ENCODE peak calls at places on chromosomes 13 and 19, in eight cellular contexts. One of them, this sample, is unnamed.
A peak's percentile ranks its signal among the peaks of the same experiment; 100 is the strongest.

GRCh38 chr13:44218501-44219240 is 155.0 kb upstream of the SERP2 start:
- DNase-seq in memory B cell: no peak
- DNase-seq in thoracic aorta: peak; percentile 25
- DNase-seq in stimulated activated CD4-positive, alpha-beta T cell treated with anti-CD3 and anti-CD28 coated beads, Interleukin-15, amount 100 ng/mL, for 1 hour: no peak
- DNase-seq in left cardiac atrium: peak; percentile 79
- DNase-seq in astrocyte of the hippocampus: peak; percentile 50
- DNase-seq in tibial nerve: peak; percentile 72
- DNase-seq in NCI-H2107: peak; percentile 66
- DNase-seq in this sample: no peak

GRCh38 chr19:45406957-45407375 is 522 bp downstream of the POLR1G start:
- DNase-seq in tibial nerve: no peak
- DNase-seq in astrocyte of the hippocampus: no peak
- DNase-seq in NCI-H2107: no peak
- DNase-seq in memory B cell: no peak
- DNase-seq in stimulated activated CD4-positive, alpha-beta T cell treated with anti-CD3 and anti-CD28 coated beads, Interleukin-15, amount 100 ng/mL, for 1 hour: no peak
- DNase-seq in thoracic aorta: no peak
- DNase-seq in left cardiac atrium: no peak
- DNase-seq in this sample: no peak

GRCh38 chr19:575527-576506 is 3.4 kb downstream of the BSG start:
- DNase-seq in thoracic aorta: no peak
- DNase-seq in tibial nerve: no peak
- DNase-seq in memory B cell: no peak
- DNase-seq in stimulated activated CD4-positive, alpha-beta T cell treated with anti-CD3 and anti-CD28 coated beads, Interleukin-15, amount 100 ng/mL, for 1 hour: no peak
- DNase-seq in astrocyte of the hippocampus: peak; percentile 73
- DNase-seq in left cardiac atrium: peak; percentile 80
- DNase-seq in NCI-H2107: no peak
- DNase-seq in this sample: no peak

GRCh38 chr13:42101821-42102580 is 53.6 kb downstream of the DGKH start:
- DNase-seq in stimulated activated CD4-positive, alpha-beta T cell treated with anti-CD3 and anti-CD28 coated beads, Interleukin-15, amount 100 ng/mL, for 1 hour: no peak
- DNase-seq in thoracic aorta: no peak
- DNase-seq in tibial nerve: no peak
- DNase-seq in memory B cell: no peak
- DNase-seq in NCI-H2107: no peak
- DNase-seq in astrocyte of the hippocampus: no peak
- DNase-seq in left cardiac atrium: no peak
- DNase-seq in this sample: no peak

GRCh38 chr13:76828316-76828741 is 57.9 kb downstream of the KCTD12 start:
- DNase-seq in thoracic aorta: no peak
- DNase-seq in memory B cell: no peak
- DNase-seq in tibial nerve: no peak
- DNase-seq in stimulated activated CD4-positive, alpha-beta T cell treated with anti-CD3 and anti-CD28 coated beads, Interleukin-15, amount 100 ng/mL, for 1 hour: no peak
- DNase-seq in NCI-H2107: no peak
- DNase-seq in astrocyte of the hippocampus: no peak
- DNase-seq in left cardiac atrium: no peak
- DNase-seq in this sample: no peak

GRCh38 chr19:21586341-21587116 is 81.1 kb downstream of the ZNF429 start:
- DNase-seq in tibial nerve: no peak
- DNase-seq in memory B cell: no peak
- DNase-seq in stimulated activated CD4-positive, alpha-beta T cell treated with anti-CD3 and anti-CD28 coated beads, Interleukin-15, amount 100 ng/mL, for 1 hour: peak; percentile 22
- DNase-seq in NCI-H2107: no peak
- DNase-seq in astrocyte of the hippocampus: peak; percentile 34
- DNase-seq in left cardiac atrium: no peak
- DNase-seq in thoracic aorta: no peak
- DNase-seq in this sample: no peak

GRCh38 chr13:103386341-103386740 is 320.1 kb upstream of the SLC10A2 start:
- DNase-seq in thoracic aorta: no peak
- DNase-seq in left cardiac atrium: peak; percentile 19
- DNase-seq in stimulated activated CD4-positive, alpha-beta T cell treated with anti-CD3 and anti-CD28 coated beads, Interleukin-15, amount 100 ng/mL, for 1 hour: no peak
- DNase-seq in NCI-H2107: no peak
- DNase-seq in astrocyte of the hippocampus: peak; percentile 85
- DNase-seq in tibial nerve: no peak
- DNase-seq in memory B cell: no peak
- DNase-seq in this sample: no peak

GRCh38 chr13:84574851-84575250 is 692.6 kb upstream of the SLITRK1 start:
- DNase-seq in stimulated activated CD4-positive, alpha-beta T cell treated with anti-CD3 and anti-CD28 coated beads, Interleukin-15, amount 100 ng/mL, for 1 hour: no peak
- DNase-seq in thoracic aorta: no peak
- DNase-seq in NCI-H2107: no peak
- DNase-seq in memory B cell: no peak
- DNase-seq in left cardiac atrium: no peak
- DNase-seq in astrocyte of the hippocampus: peak; percentile 51
- DNase-seq in tibial nerve: no peak
- DNase-seq in this sample: no peak

GRCh38 chr13:113029487-113030258 is 60.7 kb downstream of the MCF2L start:
- DNase-seq in astrocyte of the hippocampus: peak; percentile 57
- DNase-seq in stimulated activated CD4-positive, alpha-beta T cell treated with anti-CD3 and anti-CD28 coated beads, Interleukin-15, amount 100 ng/mL, for 1 hour: peak; percentile 46
- DNase-seq in thoracic aorta: no peak
- DNase-seq in tibial nerve: no peak
- DNase-seq in NCI-H2107: no peak
- DNase-seq in memory B cell: no peak
- DNase-seq in left cardiac atrium: no peak
- DNase-seq in this sample: no peak

GRCh38 chr19:16088985-16089846 is 12.9 kb downstream of the TPM4 start:
- DNase-seq in NCI-H2107: no peak
- DNase-seq in tibial nerve: no peak
- DNase-seq in astrocyte of the hippocampus: no peak
- DNase-seq in left cardiac atrium: no peak
- DNase-seq in thoracic aorta: no peak
- DNase-seq in memory B cell: no peak
- DNase-seq in stimulated activated CD4-positive, alpha-beta T cell treated with anti-CD3 and anti-CD28 coated beads, Interleukin-15, amount 100 ng/mL, for 1 hour: no peak
- DNase-seq in this sample: no peak

GRCh38 chr13:99655351-99656091 is 154.2 kb downstream of the TM9SF2 start:
- DNase-seq in NCI-H2107: no peak
- DNase-seq in stimulated activated CD4-positive, alpha-beta T cell treated with anti-CD3 and anti-CD28 coated beads, Interleukin-15, amount 100 ng/mL, for 1 hour: no peak
- DNase-seq in tibial nerve: no peak
- DNase-seq in astrocyte of the hippocampus: peak; percentile 80
- DNase-seq in memory B cell: no peak
- DNase-seq in thoracic aorta: no peak
- DNase-seq in left cardiac atrium: no peak
- DNase-seq in this sample: no peak

GRCh38 chr19:53898680-53899341 is 10.3 kb upstream of the CACNG7 start:
- DNase-seq in thoracic aorta: no peak
- DNase-seq in memory B cell: no peak
- DNase-seq in NCI-H2107: no peak
- DNase-seq in stimulated activated CD4-positive, alpha-beta T cell treated with anti-CD3 and anti-CD28 coated beads, Interleukin-15, amount 100 ng/mL, for 1 hour: no peak
- DNase-seq in tibial nerve: no peak
- DNase-seq in left cardiac atrium: no peak
- DNase-seq in astrocyte of the hippocampus: no peak
- DNase-seq in this sample: no peak

GRCh38 chr13:43033038-43033437 is 9.7 kb downstream of the DNAJC15 start:
- DNase-seq in tibial nerve: no peak
- DNase-seq in thoracic aorta: no peak
- DNase-seq in left cardiac atrium: no peak
- DNase-seq in stimulated activated CD4-positive, alpha-beta T cell treated with anti-CD3 and anti-CD28 coated beads, Interleukin-15, amount 100 ng/mL, for 1 hour: no peak
- DNase-seq in NCI-H2107: no peak
- DNase-seq in memory B cell: no peak
- DNase-seq in astrocyte of the hippocampus: no peak
- DNase-seq in this sample: no peak

GRCh38 chr13:36101157-36101556 is 30.0 kb downstream of the DCLK1 start:
- DNase-seq in stimulated activated CD4-positive, alpha-beta T cell treated with anti-CD3 and anti-CD28 coated beads, Interleukin-15, amount 100 ng/mL, for 1 hour: no peak
- DNase-seq in left cardiac atrium: no peak
- DNase-seq in memory B cell: no peak
- DNase-seq in NCI-H2107: no peak
- DNase-seq in astrocyte of the hippocampus: no peak
- DNase-seq in thoracic aorta: no peak
- DNase-seq in tibial nerve: no peak
- DNase-seq in this sample: no peak

GRCh38 chr13:68551701-68552522 is 1321.8 kb upstream of the PCDH9 start:
- DNase-seq in NCI-H2107: no peak
- DNase-seq in tibial nerve: no peak
- DNase-seq in thoracic aorta: no peak
- DNase-seq in memory B cell: no peak
- DNase-seq in stimulated activated CD4-positive, alpha-beta T cell treated with anti-CD3 and anti-CD28 coated beads, Interleukin-15, amount 100 ng/mL, for 1 hour: no peak
- DNase-seq in astrocyte of the hippocampus: peak; percentile 8
- DNase-seq in left cardiac atrium: no peak
- DNase-seq in this sample: no peak

GRCh38 chr19:6828306-6828697 is 55.8 kb downstream of the VAV1 start:
- DNase-seq in stimulated activated CD4-positive, alpha-beta T cell treated with anti-CD3 and anti-CD28 coated beads, Interleukin-15, amount 100 ng/mL, for 1 hour: no peak
- DNase-seq in tibial nerve: no peak
- DNase-seq in NCI-H2107: no peak
- DNase-seq in astrocyte of the hippocampus: no peak
- DNase-seq in thoracic aorta: no peak
- DNase-seq in memory B cell: no peak
- DNase-seq in left cardiac atrium: no peak
- DNase-seq in this sample: no peak

GRCh38 chr19:30214651-30215051 is 157.5 kb upstream of the ZNF536 start:
- DNase-seq in NCI-H2107: no peak
- DNase-seq in thoracic aorta: no peak
- DNase-seq in memory B cell: no peak
- DNase-seq in stimulated activated CD4-positive, alpha-beta T cell treated with anti-CD3 and anti-CD28 coated beads, Interleukin-15, amount 100 ng/mL, for 1 hour: no peak
- DNase-seq in tibial nerve: no peak
- DNase-seq in astrocyte of the hippocampus: no peak
- DNase-seq in left cardiac atrium: no peak
- DNase-seq in this sample: no peak

This sample was measured in brain pericyte.